ENCODE peak calls at places on chromosome 15, in seven cellular contexts. B is Calu3; I is HepG2; H is HFFc6; J is CD4-positive, alpha-beta T cell; S is dorsolateral prefrontal cortex; R is ovary. L is an unnamed sample.

GRCh38 chr15:73994419-73994883 is at the start of gene PML:
- DNase-seq in B (peak), I (peak), H (peak), J (peak), S (peak), R (peak), L (peak)

GRCh38 chr15:37793851-37794250 is 140.6 kb upstream of the TMCO5A start:
- DNase-seq in B (no peak), I (no peak), H (no peak), J (no peak), S (no peak), R (no peak), L (no peak)

GRCh38 chr15:63221346-63221745 is 31.9 kb downstream of the RAB8B start:
- DNase-seq in B (no peak), I (no peak), H (peak), J (no peak), S (no peak), R (no peak), L (no peak)

GRCh38 chr15:77909131-77909940 is 168.2 kb downstream of the TBC1D2B start:
- DNase-seq in B (no peak), I (no peak), H (no peak), J (no peak), S (no peak), R (peak), L (no peak)

GRCh38 chr15:40276927-40277326 is 5.9 kb downstream of the ANKRD63 start:
- DNase-seq in B (no peak), I (peak), H (no peak), J (no peak), S (no peak), R (no peak), L (no peak)

GRCh38 chr15:55846108-55846707 is 103.3 kb upstream of the PRTG start:
- DNase-seq in B (peak), I (peak), H (peak), J (peak), S (peak), R (no peak), L (peak)

GRCh38 chr15:26134812-26135211 is 271.7 kb upstream of the ATP10A start:
- DNase-seq in B (no peak), I (no peak), H (no peak), J (no peak), S (no peak), R (no peak), L (no peak)

GRCh38 chr15:41309226-41309905 is 23.0 kb downstream of the OIP5 start:
- DNase-seq in B (no peak), I (no peak), H (no peak), J (no peak), S (no peak), R (no peak), L (no peak)

GRCh38 chr15:58760385-58761009 is 10.6 kb upstream of the MINDY2 start:
- DNase-seq in B (no peak), I (no peak), H (no peak), J (no peak), S (no peak), R (no peak), L (no peak)

GRCh38 chr15:30985081-30985531 is 6.3 kb downstream of the MTMR10 start:
- DNase-seq in B (no peak), I (no peak), H (no peak), J (no peak), S (no peak), R (no peak), L (no peak)
- TF ChIP-seq CTCF in B (no peak), I (no peak), H (no peak), J (no peak), S (no peak), R (no peak), L (no peak)

DNA sequence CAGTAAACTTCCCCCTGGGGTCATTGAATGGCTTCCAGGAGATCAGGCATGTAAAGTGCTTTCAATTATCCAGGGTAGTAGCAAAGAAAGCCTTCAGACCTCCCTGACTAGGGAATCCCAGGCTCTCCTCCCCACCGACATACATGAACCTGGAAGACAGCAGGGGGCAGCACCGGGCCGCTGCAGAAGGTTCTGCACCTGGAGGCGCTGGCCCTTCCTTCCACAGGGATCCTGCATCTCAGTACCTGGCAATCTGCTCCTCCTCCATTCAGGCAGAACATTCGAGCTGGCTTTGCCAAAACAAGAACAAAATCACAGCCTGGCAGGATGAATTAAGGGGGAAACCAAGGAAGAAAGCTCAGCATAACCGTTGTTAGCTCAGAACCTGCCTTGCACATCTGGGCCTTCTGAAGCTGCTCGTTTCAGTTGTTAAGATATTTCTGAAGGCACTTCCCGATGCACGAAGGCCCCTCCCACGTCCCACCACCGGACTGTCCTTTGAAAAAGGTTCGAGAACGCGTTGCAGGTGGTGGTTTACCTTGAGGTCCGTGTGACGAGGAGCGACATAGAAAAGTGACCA is 237.7 kb downstream of the SLCO3A1 start:
- DNase-seq in B (peak), I (peak), H (no peak), J (no peak), S (peak), R (peak), L (no peak)
- TF ChIP-seq CTCF in B (peak), I (peak), H (peak), J (peak), S (peak), R (no peak), L (peak)

DNA sequence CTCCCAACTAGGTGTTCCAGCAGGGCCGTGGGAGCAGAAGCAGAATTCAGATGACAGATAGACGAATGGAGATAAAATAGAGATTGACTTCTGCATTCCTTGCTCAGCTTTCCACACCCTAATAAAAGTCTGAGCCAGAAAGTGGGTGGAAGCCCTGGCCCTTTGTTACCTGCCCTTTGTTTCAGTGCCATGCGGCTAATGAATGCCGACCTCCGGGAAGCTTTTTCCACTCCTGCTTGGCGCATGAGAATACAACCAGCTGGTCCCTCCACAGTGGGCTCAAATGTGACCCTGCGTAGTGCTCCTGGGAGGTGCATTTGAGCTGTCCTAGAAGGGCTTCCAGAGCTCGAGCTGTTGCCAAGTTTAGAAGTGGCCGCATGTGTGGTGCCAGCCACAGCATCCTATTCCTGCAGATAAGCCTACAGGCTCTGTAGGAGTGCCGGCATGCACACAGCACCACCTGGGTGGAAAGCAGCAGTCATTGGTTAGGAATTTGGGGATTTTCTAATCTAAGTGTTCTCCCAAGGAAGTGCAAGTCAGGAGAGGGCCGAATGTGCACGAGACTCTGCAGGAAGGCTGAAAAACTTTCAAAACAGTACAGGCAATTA is 94.6 kb downstream of the SLCO3A1 start:
- DNase-seq in B (peak), I (no peak), H (peak), J (no peak), S (peak), R (no peak), L (no peak)
- TF ChIP-seq CTCF in B (no peak), I (no peak), H (no peak), J (no peak), S (no peak), R (no peak), L (no peak)

GRCh38 chr15:46786886-46787285 is 930.4 kb upstream of the SEMA6D start:
- DNase-seq in B (no peak), I (no peak), H (no peak), J (no peak), S (peak), R (no peak), L (no peak)
- TF ChIP-seq CTCF in B (no peak), I (no peak), H (no peak), J (no peak), S (no peak), R (no peak), L (no peak)

GRCh38 chr15:80996247-80996646 is 4.5 kb upstream of the TLNRD1 start:
- DNase-seq in B (no peak), I (no peak), H (no peak), J (no peak), S (no peak), R (no peak), L (no peak)
- TF ChIP-seq CTCF in B (peak), I (peak), H (peak), J (peak), S (peak), R (no peak), L (peak)

GRCh38 chr15:31145271-31145911 is 43.9 kb upstream of the TRPM1 start:
- DNase-seq in B (no peak), I (peak), H (peak), J (no peak), S (no peak), R (no peak), L (no peak)
- TF ChIP-seq CTCF in B (no peak), I (no peak), H (peak), J (no peak), S (no peak), R (no peak), L (no peak)

GRCh38 chr15:75598361-75598760 is 19.2 kb upstream of the PTPN9 start:
- DNase-seq in B (no peak), I (no peak), H (no peak), J (no peak), S (no peak), R (no peak), L (no peak)
- TF ChIP-seq CTCF in B (no peak), I (no peak), H (no peak), J (no peak), S (no peak), R (no peak), L (no peak)

DNA sequence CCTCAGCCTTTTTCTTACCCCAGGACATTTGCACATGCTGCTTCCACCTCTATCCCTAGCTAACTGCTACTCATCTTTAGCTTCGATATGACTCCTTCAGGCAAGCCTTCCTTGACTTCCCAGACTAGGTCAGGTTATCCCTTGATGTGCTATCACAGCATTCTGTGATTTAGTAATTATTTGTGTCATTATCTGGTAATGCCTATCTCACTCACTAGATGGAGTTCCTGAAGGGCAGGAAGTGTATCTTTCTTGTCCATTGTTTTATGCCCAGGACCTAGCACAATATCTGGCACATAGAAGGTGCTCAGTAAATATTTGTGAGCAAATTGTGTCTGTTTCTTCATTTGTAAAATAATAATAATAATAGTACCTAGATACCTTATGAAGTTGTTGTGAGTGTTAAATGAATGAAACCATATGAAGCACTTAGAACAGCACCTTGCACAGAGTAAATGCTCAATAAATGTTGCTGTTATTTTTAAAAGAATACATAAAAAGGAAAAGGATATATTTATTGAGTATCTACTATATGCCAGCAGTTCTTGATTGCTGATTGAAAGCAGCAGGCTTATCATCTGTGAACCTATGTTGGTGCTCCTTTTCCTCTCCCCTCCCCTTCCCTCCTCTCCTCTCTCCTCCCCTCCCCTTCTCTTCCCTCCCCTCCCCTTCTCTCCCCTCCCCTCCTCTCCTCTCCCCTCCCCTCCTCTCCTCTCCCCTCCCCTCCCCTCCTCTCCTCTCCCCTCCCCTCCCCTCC is 31.5 kb downstream of the SQOR start:
- DNase-seq in B (no peak), I (no peak), H (no peak), J (no peak), S (no peak), R (no peak), L (no peak)
- TF ChIP-seq CTCF in B (no peak), I (no peak), H (peak), J (no peak), S (no peak), R (no peak), L (no peak)